ENCODE peak calls at places on chromosome 15, in nine cellular contexts. R, Z, D, N, J, U, C, G and Q are unnamed samples.
A peak's percentile ranks its signal among the peaks of the same experiment; 100 is the strongest.

GRCh38 chr15:67753901-67754300 is 71.4 kb upstream of the SKOR1 start:
- DNase-seq in G (no peak), N (no peak), Z (no peak), D (no peak), J (no peak), U (no peak), C (no peak), R (no peak), Q (no peak)

GRCh38 chr15:50248994-50249586 is 16.4 kb downstream of the HDC start:
- DNase-seq in D (no peak), J (no peak), C (no peak), N (no peak), G (no peak), Z (no peak), U (no peak), R (no peak), Q (no peak)

GRCh38 chr15:68629519-68630204 is 50.9 kb downstream of the CORO2B start:
- DNase-seq in J (no peak), U (no peak), G (no peak), Z (no peak), C (no peak), D (no peak), N (no peak), R (no peak), Q (no peak)

GRCh38 chr15:63233667-63234419 is 43.6 kb upstream of the APH1B start:
- DNase-seq in Z (no peak), G (no peak), J (peak; percentile 39), U (no peak), C (no peak), R (peak; percentile 34), N (no peak), D (no peak), Q (no peak)

GRCh38 chr15:73741401-73741836 is 11.7 kb downstream of the INSYN1 start:
- DNase-seq in N (no peak), C (no peak), U (no peak), G (no peak), R (no peak), Z (no peak), J (no peak), D (no peak), Q (no peak)

GRCh38 chr15:93982226-93982641 is 249.1 kb upstream of the MCTP2 start:
- DNase-seq in D (no peak), Z (no peak), U (peak; percentile 33), J (no peak), C (peak; percentile 17), R (peak; percentile 63), N (no peak), G (no peak), Q (no peak)

GRCh38 chr15:94265009-94265408 is 33.6 kb downstream of the MCTP2 start:
- DNase-seq in G (no peak), U (no peak), D (no peak), C (no peak), Z (no peak), R (no peak), N (no peak), J (no peak), Q (no peak)

GRCh38 chr15:86483936-86484335 is 404.3 kb downstream of the AGBL1 start:
- DNase-seq in D (no peak), J (peak; percentile 46), N (no peak), Z (no peak), C (peak; percentile 23), R (no peak), G (no peak), U (no peak), Q (no peak)

GRCh38 chr15:63029701-63030100 is 12.8 kb upstream of the TPM1 start:
- DNase-seq in D (no peak), J (no peak), G (no peak), N (no peak), Z (no peak), C (no peak), U (no peak), R (no peak), Q (no peak)

GRCh38 chr15:50944692-50945091 is 36.2 kb downstream of the AP4E1 start:
- DNase-seq in D (no peak), R (no peak), N (no peak), Z (no peak), U (no peak), J (no peak), C (no peak), G (no peak), Q (no peak)

GRCh38 chr15:57084178-57084577 is 165.7 kb downstream of the TCF12 start:
- DNase-seq in D (no peak), R (no peak), Z (no peak), G (no peak), J (no peak), C (no peak), N (no peak), U (no peak), Q (no peak)

GRCh38 chr15:69088300-69088965 is 72.0 kb upstream of the GLCE start:
- DNase-seq in N (no peak), Z (no peak), G (no peak), D (no peak), J (no peak), U (no peak), R (no peak), C (no peak), Q (no peak)

GRCh38 chr15:50911001-50911400 is 2.5 kb downstream of the AP4E1 start:
- DNase-seq in D (no peak), N (no peak), C (no peak), J (peak; percentile 42), R (no peak), Z (no peak), U (no peak), G (no peak), Q (no peak)

GRCh38 chr15:32870240-32871033 is 152.6 kb downstream of the GREM1 start:
- DNase-seq in U (no peak), N (no peak), Z (no peak), C (no peak), G (no peak), R (no peak), J (peak; percentile 86), D (no peak), Q (no peak)

GRCh38 chr15:28892789-28893610 is 7.2 kb downstream of the APBA2 start:
- DNase-seq in N (no peak), D (no peak), R (no peak), G (no peak), J (no peak), C (no peak), Z (no peak), U (no peak), Q (no peak)

GRCh38 chr15:101600024-101600423 is 52.2 kb downstream of the TM2D3 start:
- DNase-seq in U (no peak), Z (no peak), D (no peak), N (no peak), C (no peak), R (no peak), G (no peak), J (no peak), Q (no peak)

GRCh38 chr15:41829959-41830646 is 2.2 kb downstream of the JMJD7 start:
- DNase-seq in J (no peak), D (no peak), G (no peak), R (no peak), Z (no peak), U (no peak), N (no peak), C (no peak), Q (no peak)
- H3K4me3 ChIP-seq in J (no peak overlapping the region), D (no peak overlapping the region), G (no peak overlapping the region), R (no peak overlapping the region), Z (no peak overlapping the region), U (no peak overlapping the region), N (no peak overlapping the region), C (no peak overlapping the region), Q (no peak overlapping the region)

DNA sequence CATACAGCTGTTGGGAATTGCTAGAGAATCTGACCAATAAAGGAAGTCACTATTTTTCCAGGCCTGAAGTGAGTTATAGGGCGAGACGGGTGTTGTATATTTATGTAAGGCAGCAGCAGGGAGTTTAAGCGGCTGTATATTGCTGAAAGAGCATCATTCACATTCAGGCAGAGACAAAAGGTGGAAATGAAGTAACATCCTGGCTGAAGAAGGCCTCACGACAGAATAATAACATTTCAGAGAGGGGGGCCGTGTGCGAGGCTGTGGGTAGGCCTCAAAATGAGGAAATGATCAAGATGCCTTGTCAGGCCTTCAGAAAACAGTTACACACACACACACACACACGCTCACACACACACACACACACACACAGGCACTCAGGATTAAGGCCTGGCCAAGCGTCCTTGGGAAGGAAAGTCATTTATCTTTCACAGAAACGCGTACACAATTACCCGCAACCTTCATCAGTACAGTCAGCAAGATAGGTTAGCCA is 964.8 kb upstream of the NR2F2 start:
- DNase-seq in R (no peak), D (no peak), C (no peak), N (no peak), G (no peak), J (no peak), Z (no peak), U (no peak), Q (no peak)
- H3K9me3 ChIP-seq in R (no peaks in the 10 kb centered on the region), D (no peaks in the 10 kb centered on the region), C (no peaks in the 10 kb centered on the region), N (no peaks in the 10 kb centered on the region), G (no peaks in the 10 kb centered on the region), J (peaks cover 39% of the 10 kb centered on the region), Z (no peaks in the 10 kb centered on the region), U (no peaks in the 10 kb centered on the region), Q (no peaks in the 10 kb centered on the region)

DNA sequence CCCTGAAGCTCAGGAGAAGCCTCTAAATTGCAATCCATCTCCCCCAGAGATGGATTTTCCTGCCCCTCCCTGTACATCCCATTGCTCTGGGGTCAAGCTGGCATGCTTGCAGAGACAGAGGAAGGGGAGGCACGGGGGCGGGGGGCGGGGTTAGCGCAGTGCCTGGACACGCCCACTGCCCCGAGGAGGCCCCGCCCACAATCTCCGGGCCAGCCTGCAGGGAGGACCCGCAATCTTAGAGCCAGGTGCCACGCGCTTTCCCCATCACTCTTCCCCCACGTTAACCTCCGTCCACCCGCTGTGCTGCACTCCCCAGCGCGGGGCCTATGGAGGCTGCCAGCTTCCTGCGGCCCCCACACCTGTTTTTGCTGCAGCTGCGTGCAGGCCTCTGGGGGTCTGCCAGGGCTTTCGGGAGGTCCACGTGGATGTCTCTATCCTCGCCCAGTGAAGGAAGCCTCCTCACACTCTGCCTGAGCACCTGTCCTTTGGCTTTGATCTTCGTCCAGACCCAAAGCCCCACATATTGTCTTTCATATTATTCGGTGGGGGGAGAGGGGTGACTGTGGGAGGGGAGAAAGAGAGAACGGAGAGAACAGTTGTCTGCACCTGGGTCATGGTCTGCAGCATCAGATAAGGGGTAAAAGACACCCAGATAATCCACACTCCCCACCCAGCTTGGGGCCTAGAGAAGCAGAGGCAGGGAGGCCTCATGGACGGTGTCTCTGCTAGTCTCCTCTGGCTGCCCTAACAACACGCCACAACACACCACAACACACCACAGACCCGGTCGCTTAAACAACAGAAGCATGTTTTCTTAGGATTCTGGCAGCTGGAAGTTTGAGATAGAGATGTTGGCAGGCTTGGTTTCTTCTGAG is 118.0 kb upstream of the MEF2A start:
- DNase-seq in N (no peak), G (no peak), J (no peak), D (no peak), C (peak; percentile 58), R (peak; percentile 7), Z (peak; percentile 10), U (no peak), Q (no peak)
- H3K4me1 ChIP-seq in N (peaks cover 84% of the 10 kb centered on the region), G (no peaks in the 10 kb centered on the region), J (peaks cover 12% of the 10 kb centered on the region), D (no peaks in the 10 kb centered on the region), C (peaks cover 4% of the 10 kb centered on the region), R (peaks cover 3% of the 10 kb centered on the region), Z (no peaks in the 10 kb centered on the region), U (peaks cover 39% of the 10 kb centered on the region), Q (no peaks in the 10 kb centered on the region)

DNA sequence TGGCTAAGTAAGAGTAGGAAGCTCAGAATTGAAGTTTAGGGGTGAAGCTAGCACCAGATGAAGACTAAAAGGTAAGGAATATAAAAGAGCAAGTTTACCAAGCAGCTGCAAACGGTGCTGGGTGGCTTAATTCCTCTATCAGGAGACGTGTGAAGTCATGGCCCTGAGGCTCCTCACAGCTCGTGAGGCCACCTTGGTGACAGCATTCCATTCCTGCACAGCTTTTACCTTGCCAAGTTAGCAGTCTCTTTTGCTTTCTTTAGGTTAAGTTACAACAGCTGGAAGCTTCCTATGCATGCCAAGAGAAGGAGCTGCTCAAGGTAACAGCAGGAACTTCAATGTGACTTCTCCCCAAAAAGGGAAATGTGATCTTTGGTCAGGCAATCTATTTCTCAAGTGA is 6.4 kb downstream of the TMCO5A start:
- DNase-seq in R (no peak), J (no peak), C (no peak), U (no peak), Z (no peak), N (no peak), G (no peak), D (no peak), Q (no peak)
- H3K4me3 ChIP-seq in R (no peak overlapping the region), J (no peak overlapping the region), C (no peak overlapping the region), U (no peak overlapping the region), Z (no peak overlapping the region), N (no peak overlapping the region), G (no peak overlapping the region), D (no peak overlapping the region), Q (no peak overlapping the region)